ENCODE peak calls at places on chromosomes 2 and 18, in five cellular contexts. One of them, this sample, is unnamed.

GRCh38 chr2:15066138-15066537 is 433.6 kb downstream of the LRATD1 start:
- DNase-seq in SK-N-SH: no peak
- DNase-seq in OCI-LY7: no peak
- DNase-seq in tibial nerve: no peak
- DNase-seq in thyroid gland: no peak
- DNase-seq in this sample: no peak

GRCh38 chr2:128358941-128359731 is 40.5 kb upstream of the HS6ST1 start:
- DNase-seq in SK-N-SH: no peak
- DNase-seq in OCI-LY7: no peak
- DNase-seq in tibial nerve: no peak
- DNase-seq in thyroid gland: no peak
- DNase-seq in this sample: no peak

GRCh38 chr2:226378733-226379132 is 420.9 kb downstream of the IRS1 start:
- DNase-seq in SK-N-SH: no peak
- DNase-seq in OCI-LY7: no peak
- DNase-seq in tibial nerve: no peak
- DNase-seq in thyroid gland: no peak
- DNase-seq in this sample: no peak

GRCh38 chr2:62099523-62100175 is 96.3 kb upstream of the B3GNT2 start:
- DNase-seq in SK-N-SH: no peak
- DNase-seq in OCI-LY7: peak; percentile 49
- DNase-seq in tibial nerve: no peak
- DNase-seq in thyroid gland: no peak
- DNase-seq in this sample: no peak

GRCh38 chr2:75608684-75609333 is 37.8 kb upstream of the MRPL19 start:
- DNase-seq in SK-N-SH: peak; percentile 80
- DNase-seq in OCI-LY7: peak; percentile 20
- DNase-seq in tibial nerve: peak; percentile 42
- DNase-seq in thyroid gland: peak; percentile 67
- DNase-seq in this sample: peak; percentile 82

GRCh38 chr2:38057651-38058410 is 18.1 kb downstream of the CYP1B1 start:
- DNase-seq in SK-N-SH: no peak
- DNase-seq in OCI-LY7: no peak
- DNase-seq in tibial nerve: no peak
- DNase-seq in thyroid gland: no peak
- DNase-seq in this sample: no peak

GRCh38 chr2:240906141-240906910 is at the start of gene CROCC2:
- DNase-seq in SK-N-SH: peak; percentile 71
- DNase-seq in OCI-LY7: no peak
- DNase-seq in tibial nerve: no peak
- DNase-seq in thyroid gland: peak; percentile 37
- DNase-seq in this sample: no peak

GRCh38 chr2:201233192-201234166 is 26.9 kb upstream of the CASP8 start:
- DNase-seq in SK-N-SH: no peak
- DNase-seq in OCI-LY7: peak; percentile 96
- DNase-seq in tibial nerve: no peak
- DNase-seq in thyroid gland: peak; percentile 47
- DNase-seq in this sample: peak; percentile 94

DNA sequence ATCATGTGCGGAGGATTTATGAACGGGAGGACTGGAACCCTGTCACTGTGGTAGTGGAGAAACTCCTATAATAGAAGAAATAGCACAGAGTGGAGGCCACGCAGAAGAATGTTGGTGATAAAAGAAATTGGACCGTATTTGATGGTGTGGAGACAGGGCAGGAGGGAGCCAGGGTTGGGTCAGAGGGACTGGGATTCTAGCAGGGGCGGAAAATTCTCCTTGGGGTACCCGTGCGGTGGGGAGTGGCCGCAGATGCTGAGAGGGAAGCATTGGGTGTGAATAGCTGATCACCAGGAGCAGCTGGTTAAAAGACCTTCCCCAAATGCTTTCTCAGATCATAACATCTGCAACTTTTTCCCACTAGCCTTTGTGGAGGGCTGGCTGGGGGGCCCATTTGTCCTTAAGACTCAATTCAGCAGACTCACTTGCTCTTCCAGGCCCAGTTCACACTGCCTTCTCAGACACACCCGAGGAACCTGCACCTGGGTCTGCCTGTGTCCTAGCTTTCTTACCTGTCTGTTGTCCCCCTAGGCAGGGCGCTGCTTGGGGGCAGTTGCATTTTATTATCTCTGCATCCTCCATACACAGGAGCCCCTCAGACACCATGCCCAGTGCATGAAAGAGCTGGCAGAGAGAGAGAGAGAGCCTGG is 7.1 kb downstream of the SH3BP4 start:
- DNase-seq in SK-N-SH: no peak
- DNase-seq in OCI-LY7: no peak
- DNase-seq in tibial nerve: no peak
- DNase-seq in thyroid gland: no peak
- DNase-seq in this sample: no peak
- H3K4me1 ChIP-seq in SK-N-SH: peaks cover 55% of the 10 kb centered on the region
- H3K4me1 ChIP-seq in OCI-LY7: no peaks in the 10 kb centered on the region
- H3K4me1 ChIP-seq in tibial nerve: no peaks in the 10 kb centered on the region
- H3K4me1 ChIP-seq in thyroid gland: peaks cover 31% of the 10 kb centered on the region
- H3K4me1 ChIP-seq in this sample: no peaks in the 10 kb centered on the region

GRCh38 chr2:96306370-96306769 is 1.0 kb upstream of the SNRNP200 start:
- DNase-seq in SK-N-SH: no peak
- DNase-seq in OCI-LY7: no peak
- DNase-seq in tibial nerve: no peak
- DNase-seq in thyroid gland: no peak
- DNase-seq in this sample: peak; percentile 44

GRCh38 chr2:96305979-96306308 is 598 bp upstream of the SNRNP200 start:
- DNase-seq in SK-N-SH: peak; percentile 30
- DNase-seq in OCI-LY7: peak; percentile 13
- DNase-seq in tibial nerve: no peak
- DNase-seq in thyroid gland: no peak
- DNase-seq in this sample: peak; percentile 53

GRCh38 chr2:96304606-96305005 is 740 bp downstream of the SNRNP200 start:
- DNase-seq in SK-N-SH: peak; percentile 26
- DNase-seq in OCI-LY7: no peak
- DNase-seq in tibial nerve: no peak
- DNase-seq in thyroid gland: no peak
- DNase-seq in this sample: no peak

GRCh38 chr2:96305091-96305978 is at the start of gene SNRNP200:
- DNase-seq in SK-N-SH: peak; percentile 91
- DNase-seq in OCI-LY7: peak; percentile 91
- DNase-seq in tibial nerve: peak; percentile 78
- DNase-seq in thyroid gland: peak; percentile 84
- DNase-seq in this sample: peak; percentile 98

DNA sequence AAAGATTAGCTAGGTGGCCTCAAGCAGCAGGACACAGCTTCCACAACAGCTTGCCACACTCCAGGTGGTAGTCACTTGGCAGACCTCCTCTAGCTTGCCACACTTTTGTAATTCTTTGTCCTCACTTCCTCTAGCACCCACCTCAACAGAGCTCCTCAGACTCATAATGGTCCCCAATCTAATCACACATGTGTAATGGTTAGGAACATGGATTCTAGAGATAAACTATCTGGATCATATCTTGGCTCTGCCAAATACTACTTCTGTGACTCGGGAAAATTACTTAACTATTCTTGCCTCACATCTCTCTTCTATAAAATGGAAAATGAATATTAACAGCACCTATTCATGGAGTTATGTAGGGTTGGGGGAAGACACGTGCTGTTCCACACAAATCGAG is 3.4 kb downstream of the SNRNP200 start:
- DNase-seq in SK-N-SH: no peak
- DNase-seq in OCI-LY7: no peak
- DNase-seq in tibial nerve: no peak
- DNase-seq in thyroid gland: no peak
- DNase-seq in this sample: no peak
- H3K4me1 ChIP-seq in SK-N-SH: peaks cover 18% of the 10 kb centered on the region
- H3K4me1 ChIP-seq in OCI-LY7: peaks cover 21% of the 10 kb centered on the region
- H3K4me1 ChIP-seq in tibial nerve: no peaks in the 10 kb centered on the region
- H3K4me1 ChIP-seq in thyroid gland: peaks cover 14% of the 10 kb centered on the region
- H3K4me1 ChIP-seq in this sample: peaks cover 21% of the 10 kb centered on the region

GRCh38 chr18:28175930-28176673 is 828 bp downstream of the CDH2 start:
- DNase-seq in SK-N-SH: peak; percentile 64
- DNase-seq in OCI-LY7: no peak
- DNase-seq in tibial nerve: no peak
- DNase-seq in thyroid gland: peak; percentile 15
- DNase-seq in this sample: no peak

GRCh38 chr18:28177828-28178635 is 1.1 kb upstream of the CDH2 start:
- DNase-seq in SK-N-SH: peak; percentile 93
- DNase-seq in OCI-LY7: no peak
- DNase-seq in tibial nerve: no peak
- DNase-seq in thyroid gland: peak; percentile 46
- DNase-seq in this sample: no peak

GRCh38 chr18:28176674-28176932 is 327 bp downstream of the CDH2 start:
- DNase-seq in SK-N-SH: no peak
- DNase-seq in OCI-LY7: no peak
- DNase-seq in tibial nerve: no peak
- DNase-seq in thyroid gland: no peak
- DNase-seq in this sample: no peak

GRCh38 chr18:28176933-28177827 is at the start of gene CDH2:
- DNase-seq in SK-N-SH: peak; percentile 92
- DNase-seq in OCI-LY7: no peak
- DNase-seq in tibial nerve: no peak
- DNase-seq in thyroid gland: peak; percentile 44
- DNase-seq in this sample: no peak

GRCh38 chr18:28178720-28179119 is 1.8 kb upstream of the CDH2 start:
- DNase-seq in SK-N-SH: no peak
- DNase-seq in OCI-LY7: no peak
- DNase-seq in tibial nerve: no peak
- DNase-seq in thyroid gland: peak; percentile 10
- DNase-seq in this sample: no peak
- H3K4me1 ChIP-seq in SK-N-SH: peaks cover 4% of the 10 kb centered on the region
- H3K4me1 ChIP-seq in OCI-LY7: no peaks in the 10 kb centered on the region
- H3K4me1 ChIP-seq in tibial nerve: no peaks in the 10 kb centered on the region
- H3K4me1 ChIP-seq in thyroid gland: peaks cover 17% of the 10 kb centered on the region
- H3K4me1 ChIP-seq in this sample: no peaks in the 10 kb centered on the region

GRCh38 chr2:29725610-29726009 is 195.8 kb downstream of the ALK start:
- DNase-seq in SK-N-SH: no peak
- DNase-seq in OCI-LY7: no peak
- DNase-seq in tibial nerve: no peak
- DNase-seq in thyroid gland: no peak
- DNase-seq in this sample: no peak
- H3K4me1 ChIP-seq in SK-N-SH: no peaks in the 10 kb centered on the region
- H3K4me1 ChIP-seq in OCI-LY7: no peaks in the 10 kb centered on the region
- H3K4me1 ChIP-seq in tibial nerve: no peaks in the 10 kb centered on the region
- H3K4me1 ChIP-seq in thyroid gland: no peaks in the 10 kb centered on the region
- H3K4me1 ChIP-seq in this sample: no peaks in the 10 kb centered on the region

DNA sequence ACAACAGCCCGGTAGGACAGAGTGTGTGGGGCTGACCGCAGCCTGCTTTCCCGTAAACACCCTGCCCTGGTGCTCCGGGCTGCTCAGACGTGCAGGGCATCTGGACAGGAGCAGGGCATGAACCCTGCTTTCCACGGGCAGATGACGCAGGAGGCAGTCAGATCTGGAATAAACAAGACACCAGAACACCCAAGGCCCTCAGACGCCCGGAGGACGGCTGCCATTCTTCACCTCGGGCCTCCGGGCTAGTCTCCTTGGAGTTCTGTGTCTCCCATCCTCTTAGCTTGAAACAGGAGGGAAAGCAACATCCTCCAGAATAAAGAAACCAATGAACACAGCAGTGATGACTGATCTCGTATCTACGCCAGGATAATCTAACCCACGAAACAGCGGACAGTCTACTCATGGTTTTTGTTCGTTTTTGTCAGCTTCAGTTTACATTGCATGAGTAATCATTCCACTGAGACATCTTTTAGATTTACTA is 7.3 kb downstream of the PXDN start:
- DNase-seq in SK-N-SH: peak; percentile 80
- DNase-seq in OCI-LY7: no peak
- DNase-seq in tibial nerve: no peak
- DNase-seq in thyroid gland: no peak
- DNase-seq in this sample: no peak
- H3K4me1 ChIP-seq in SK-N-SH: peaks cover 51% of the 10 kb centered on the region
- H3K4me1 ChIP-seq in OCI-LY7: no peaks in the 10 kb centered on the region
- H3K4me1 ChIP-seq in tibial nerve: no peaks in the 10 kb centered on the region
- H3K4me1 ChIP-seq in thyroid gland: peaks cover 3% of the 10 kb centered on the region
- H3K4me1 ChIP-seq in this sample: no peaks in the 10 kb centered on the region

GRCh38 chr2:159153463-159153862 is 133.0 kb downstream of the WDSUB1 start:
- DNase-seq in SK-N-SH: no peak
- DNase-seq in OCI-LY7: no peak
- DNase-seq in tibial nerve: no peak
- DNase-seq in thyroid gland: peak; percentile 49
- DNase-seq in this sample: no peak

GRCh38 chr2:159155315-159155714 is 131.2 kb downstream of the WDSUB1 start:
- DNase-seq in SK-N-SH: no peak
- DNase-seq in OCI-LY7: no peak
- DNase-seq in tibial nerve: no peak
- DNase-seq in thyroid gland: peak; percentile 91
- DNase-seq in this sample: peak; percentile 4

GRCh38 chr2:159152119-159152778 is 134.3 kb downstream of the WDSUB1 start:
- DNase-seq in SK-N-SH: no peak
- DNase-seq in OCI-LY7: no peak
- DNase-seq in tibial nerve: no peak
- DNase-seq in thyroid gland: no peak
- DNase-seq in this sample: no peak

GRCh38 chr2:159151198-159152118 is 135.0 kb downstream of the WDSUB1 start:
- DNase-seq in SK-N-SH: no peak
- DNase-seq in OCI-LY7: no peak
- DNase-seq in tibial nerve: no peak
- DNase-seq in thyroid gland: no peak
- DNase-seq in this sample: no peak

DNA sequence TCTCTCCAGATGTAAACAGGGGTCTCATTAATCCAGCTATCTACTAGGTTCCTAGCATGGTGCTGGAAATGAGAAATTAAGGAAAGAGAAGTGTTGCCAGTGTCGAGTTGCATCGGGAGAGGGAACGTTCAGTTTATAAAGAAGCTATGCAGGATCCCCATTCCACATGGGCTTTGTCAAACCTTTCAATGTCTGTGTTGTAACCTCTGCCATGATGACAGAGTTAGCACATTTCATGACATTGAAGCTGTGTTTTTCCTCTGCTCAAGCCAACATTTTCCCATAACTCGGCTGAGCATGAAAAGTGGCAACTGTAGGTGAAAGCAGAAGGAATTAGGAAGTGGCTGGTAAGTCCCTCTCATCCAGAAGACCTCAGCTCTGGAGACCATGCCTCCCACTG is 133.4 kb downstream of the WDSUB1 start:
- DNase-seq in SK-N-SH: no peak
- DNase-seq in OCI-LY7: no peak
- DNase-seq in tibial nerve: no peak
- DNase-seq in thyroid gland: no peak
- DNase-seq in this sample: no peak
- H3K4me1 ChIP-seq in SK-N-SH: peaks cover 4% of the 10 kb centered on the region
- H3K4me1 ChIP-seq in OCI-LY7: no peaks in the 10 kb centered on the region
- H3K4me1 ChIP-seq in tibial nerve: no peaks in the 10 kb centered on the region
- H3K4me1 ChIP-seq in thyroid gland: peaks cover 67% of the 10 kb centered on the region
- H3K4me1 ChIP-seq in this sample: no peaks in the 10 kb centered on the region

This sample was measured in Karpas-422.